ENCODE peak calls at places on chromosome 1, in seven cellular contexts. One of them, this sample, is unnamed. For H3K4me1, the result is how much of the 10 kb centered on the place peaks cover.

GRCh38 chr1:7827134-7827955 is 25.5 kb downstream of the UTS2 start:
- DNase-seq in MM.1S: no peak
- DNase-seq in ascending aorta: no peak
- DNase-seq in heart left ventricle: peak
- DNase-seq in fibroblast of lung: peak
- DNase-seq in A549: no peak
- DNase-seq in esophagus muscularis mucosa: no peak
- DNase-seq in this sample: no peak

GRCh38 chr1:152225678-152226077 is 1.7 kb upstream of the HRNR start:
- DNase-seq in MM.1S: no peak
- DNase-seq in ascending aorta: no peak
- DNase-seq in heart left ventricle: no peak
- DNase-seq in fibroblast of lung: no peak
- DNase-seq in A549: no peak
- DNase-seq in esophagus muscularis mucosa: no peak
- DNase-seq in this sample: no peak

GRCh38 chr1:40240390-40240789 is 7.3 kb upstream of the TMCO2 start:
- DNase-seq in MM.1S: no peak
- DNase-seq in ascending aorta: no peak
- DNase-seq in heart left ventricle: no peak
- DNase-seq in fibroblast of lung: no peak
- DNase-seq in A549: no peak
- DNase-seq in esophagus muscularis mucosa: no peak
- DNase-seq in this sample: no peak

GRCh38 chr1:12397426-12398134 is 167.8 kb downstream of the VPS13D start:
- DNase-seq in MM.1S: no peak
- DNase-seq in ascending aorta: no peak
- DNase-seq in heart left ventricle: no peak
- DNase-seq in fibroblast of lung: no peak
- DNase-seq in A549: no peak
- DNase-seq in esophagus muscularis mucosa: no peak
- DNase-seq in this sample: no peak

GRCh38 chr1:147620543-147620942 is 49.8 kb downstream of the ACP6 start:
- DNase-seq in MM.1S: no peak
- DNase-seq in ascending aorta: no peak
- DNase-seq in heart left ventricle: no peak
- DNase-seq in fibroblast of lung: no peak
- DNase-seq in A549: no peak
- DNase-seq in esophagus muscularis mucosa: no peak
- DNase-seq in this sample: peak

GRCh38 chr1:230509281-230509977 is 83.3 kb upstream of the PGBD5 start:
- DNase-seq in MM.1S: peak
- DNase-seq in ascending aorta: no peak
- DNase-seq in heart left ventricle: no peak
- DNase-seq in fibroblast of lung: peak
- DNase-seq in A549: no peak
- DNase-seq in esophagus muscularis mucosa: peak
- DNase-seq in this sample: peak

GRCh38 chr1:118989006-118989736 is 1.0 kb upstream of the TBX15 start:
- DNase-seq in MM.1S: no peak
- DNase-seq in ascending aorta: no peak
- DNase-seq in heart left ventricle: no peak
- DNase-seq in fibroblast of lung: no peak
- DNase-seq in A549: no peak
- DNase-seq in esophagus muscularis mucosa: no peak
- DNase-seq in this sample: no peak

GRCh38 chr1:26094076-26094669 is 17.5 kb upstream of the PDIK1L start:
- DNase-seq in MM.1S: no peak
- DNase-seq in ascending aorta: no peak
- DNase-seq in heart left ventricle: peak
- DNase-seq in fibroblast of lung: no peak
- DNase-seq in A549: no peak
- DNase-seq in esophagus muscularis mucosa: no peak
- DNase-seq in this sample: peak

GRCh38 chr1:64909021-64909420 is 57.3 kb downstream of the JAK1 start:
- DNase-seq in MM.1S: no peak
- DNase-seq in ascending aorta: no peak
- DNase-seq in heart left ventricle: no peak
- DNase-seq in fibroblast of lung: no peak
- DNase-seq in A549: no peak
- DNase-seq in esophagus muscularis mucosa: no peak
- DNase-seq in this sample: no peak

DNA sequence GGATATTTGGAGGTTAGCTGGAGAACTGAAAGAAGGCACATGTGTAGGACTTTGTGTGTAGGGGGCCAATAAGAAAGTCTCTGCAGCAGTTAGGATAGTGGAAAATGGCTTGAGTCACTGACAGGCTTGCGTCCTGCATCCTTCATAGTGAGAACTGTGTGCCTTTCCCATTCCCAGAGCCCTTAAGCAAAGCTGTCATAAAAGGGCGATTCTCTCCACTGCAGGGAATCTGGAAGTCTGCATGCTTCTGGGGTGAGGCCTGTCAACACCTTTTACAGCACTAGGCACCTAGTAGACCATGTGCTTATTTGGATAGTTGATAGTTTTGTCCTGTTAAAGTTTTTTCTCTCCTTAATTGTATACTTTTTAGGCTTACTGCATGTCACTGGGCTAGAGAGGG is 39.4 kb upstream of the MACF1 start:
- DNase-seq in MM.1S: no peak
- DNase-seq in ascending aorta: no peak
- DNase-seq in heart left ventricle: no peak
- DNase-seq in fibroblast of lung: no peak
- DNase-seq in A549: no peak
- DNase-seq in esophagus muscularis mucosa: no peak
- DNase-seq in this sample: no peak
- H3K27ac ChIP-seq in MM.1S: no peak
- H3K27ac ChIP-seq in ascending aorta: no peak
- H3K27ac ChIP-seq in heart left ventricle: no peak
- H3K27ac ChIP-seq in fibroblast of lung: no peak
- H3K27ac ChIP-seq in A549: peak
- H3K27ac ChIP-seq in esophagus muscularis mucosa: peak
- H3K27ac ChIP-seq in this sample: no peak

GRCh38 chr1:211830055-211830329 is 571 bp downstream of the LPGAT1 start:
- DNase-seq in MM.1S: peak
- DNase-seq in ascending aorta: no peak
- DNase-seq in heart left ventricle: no peak
- DNase-seq in fibroblast of lung: no peak
- DNase-seq in A549: no peak
- DNase-seq in esophagus muscularis mucosa: no peak
- DNase-seq in this sample: no peak

GRCh38 chr1:211830330-211831142 is at the start of gene LPGAT1:
- DNase-seq in MM.1S: peak
- DNase-seq in ascending aorta: no peak
- DNase-seq in heart left ventricle: peak
- DNase-seq in fibroblast of lung: peak
- DNase-seq in A549: peak
- DNase-seq in esophagus muscularis mucosa: no peak
- DNase-seq in this sample: peak

GRCh38 chr1:211828584-211829342 is 1.8 kb downstream of the LPGAT1 start:
- DNase-seq in MM.1S: no peak
- DNase-seq in ascending aorta: no peak
- DNase-seq in heart left ventricle: no peak
- DNase-seq in fibroblast of lung: peak
- DNase-seq in A549: no peak
- DNase-seq in esophagus muscularis mucosa: no peak
- DNase-seq in this sample: no peak

GRCh38 chr1:211831558-211832323 is 1.2 kb upstream of the LPGAT1 start:
- DNase-seq in MM.1S: peak
- DNase-seq in ascending aorta: no peak
- DNase-seq in heart left ventricle: no peak
- DNase-seq in fibroblast of lung: no peak
- DNase-seq in A549: no peak
- DNase-seq in esophagus muscularis mucosa: no peak
- DNase-seq in this sample: no peak

DNA sequence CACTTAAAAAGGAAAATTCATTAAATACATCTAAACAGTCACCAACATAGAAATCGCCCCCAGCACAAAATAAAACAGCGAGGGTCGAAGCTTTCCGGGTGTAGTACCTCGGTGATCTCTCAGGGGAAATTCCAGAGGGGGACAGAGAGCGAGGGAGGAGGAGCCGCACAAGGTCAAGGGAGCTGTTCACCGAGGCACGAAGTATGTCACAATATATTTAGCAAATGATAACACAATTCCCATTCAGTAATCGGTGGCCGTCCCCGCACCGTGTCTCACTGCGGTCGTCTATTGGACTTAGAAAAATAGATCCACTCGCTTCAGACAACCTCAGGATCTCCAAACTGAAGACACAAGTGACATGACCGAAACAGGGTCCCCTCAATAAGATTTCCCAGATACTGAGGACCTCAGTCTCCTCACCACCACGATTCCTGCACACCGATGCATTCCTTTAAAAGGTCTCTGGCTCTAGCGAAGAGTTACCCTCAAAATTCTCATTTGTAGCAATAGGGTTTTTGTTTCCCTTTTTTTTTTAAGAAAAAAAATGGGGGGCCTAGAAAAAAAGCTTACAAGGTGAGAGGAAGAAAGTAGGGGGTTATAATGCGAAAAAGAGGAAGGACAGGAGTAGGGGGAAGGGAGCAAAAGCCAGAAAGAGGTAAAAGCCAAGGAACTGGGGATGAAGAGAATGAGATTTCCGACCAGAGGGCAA is 1.1 kb downstream of the LPGAT1 start:
- DNase-seq in MM.1S: no peak
- DNase-seq in ascending aorta: no peak
- DNase-seq in heart left ventricle: peak
- DNase-seq in fibroblast of lung: peak
- DNase-seq in A549: peak
- DNase-seq in esophagus muscularis mucosa: no peak
- DNase-seq in this sample: peak
- H3K4me1 ChIP-seq in MM.1S: under half
- H3K4me1 ChIP-seq in ascending aorta: under half
- H3K4me1 ChIP-seq in heart left ventricle: under half
- H3K4me1 ChIP-seq in fibroblast of lung: under half
- H3K4me1 ChIP-seq in A549: under half
- H3K4me1 ChIP-seq in esophagus muscularis mucosa: under half
- H3K4me1 ChIP-seq in this sample: under half

GRCh38 chr1:228792601-228793000 is 57.3 kb downstream of the RHOU start:
- DNase-seq in MM.1S: no peak
- DNase-seq in ascending aorta: no peak
- DNase-seq in heart left ventricle: no peak
- DNase-seq in fibroblast of lung: no peak
- DNase-seq in A549: no peak
- DNase-seq in esophagus muscularis mucosa: no peak
- DNase-seq in this sample: no peak

GRCh38 chr1:228794810-228795209 is 59.5 kb downstream of the RHOU start:
- DNase-seq in MM.1S: no peak
- DNase-seq in ascending aorta: no peak
- DNase-seq in heart left ventricle: no peak
- DNase-seq in fibroblast of lung: no peak
- DNase-seq in A549: no peak
- DNase-seq in esophagus muscularis mucosa: no peak
- DNase-seq in this sample: no peak

GRCh38 chr1:228793032-228793431 is 57.8 kb downstream of the RHOU start:
- DNase-seq in MM.1S: no peak
- DNase-seq in ascending aorta: no peak
- DNase-seq in heart left ventricle: no peak
- DNase-seq in fibroblast of lung: no peak
- DNase-seq in A549: no peak
- DNase-seq in esophagus muscularis mucosa: no peak
- DNase-seq in this sample: no peak

GRCh38 chr1:228795578-228795977 is 60.3 kb downstream of the RHOU start:
- DNase-seq in MM.1S: no peak
- DNase-seq in ascending aorta: no peak
- DNase-seq in heart left ventricle: no peak
- DNase-seq in fibroblast of lung: no peak
- DNase-seq in A549: no peak
- DNase-seq in esophagus muscularis mucosa: no peak
- DNase-seq in this sample: no peak

DNA sequence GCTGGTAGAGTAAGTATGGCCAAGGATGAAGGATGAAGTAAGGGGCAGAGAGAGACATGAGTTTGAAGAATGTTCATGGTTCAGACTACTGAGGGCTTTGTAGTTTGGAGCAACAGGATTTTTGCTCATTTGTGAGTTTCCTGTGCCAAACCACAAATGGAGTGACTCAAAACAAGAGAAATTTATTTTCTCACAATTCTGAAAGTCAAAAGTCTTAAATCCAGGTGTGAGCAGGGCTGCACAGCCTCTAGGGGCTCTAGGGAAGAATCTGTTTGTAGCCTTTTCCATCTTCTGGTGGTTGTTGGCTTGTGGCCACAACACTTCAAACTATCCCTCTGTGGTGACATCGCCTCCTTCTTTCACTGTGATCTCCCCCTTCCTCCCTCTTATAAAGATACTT is 58.9 kb downstream of the RHOU start:
- DNase-seq in MM.1S: peak
- DNase-seq in ascending aorta: no peak
- DNase-seq in heart left ventricle: no peak
- DNase-seq in fibroblast of lung: no peak
- DNase-seq in A549: no peak
- DNase-seq in esophagus muscularis mucosa: no peak
- DNase-seq in this sample: no peak
- H3K4me3 ChIP-seq in MM.1S: no peak
- H3K4me3 ChIP-seq in ascending aorta: no peak
- H3K4me3 ChIP-seq in heart left ventricle: no peak
- H3K4me3 ChIP-seq in fibroblast of lung: no peak
- H3K4me3 ChIP-seq in A549: no peak
- H3K4me3 ChIP-seq in esophagus muscularis mucosa: no peak
- H3K4me3 ChIP-seq in this sample: no peak

DNA sequence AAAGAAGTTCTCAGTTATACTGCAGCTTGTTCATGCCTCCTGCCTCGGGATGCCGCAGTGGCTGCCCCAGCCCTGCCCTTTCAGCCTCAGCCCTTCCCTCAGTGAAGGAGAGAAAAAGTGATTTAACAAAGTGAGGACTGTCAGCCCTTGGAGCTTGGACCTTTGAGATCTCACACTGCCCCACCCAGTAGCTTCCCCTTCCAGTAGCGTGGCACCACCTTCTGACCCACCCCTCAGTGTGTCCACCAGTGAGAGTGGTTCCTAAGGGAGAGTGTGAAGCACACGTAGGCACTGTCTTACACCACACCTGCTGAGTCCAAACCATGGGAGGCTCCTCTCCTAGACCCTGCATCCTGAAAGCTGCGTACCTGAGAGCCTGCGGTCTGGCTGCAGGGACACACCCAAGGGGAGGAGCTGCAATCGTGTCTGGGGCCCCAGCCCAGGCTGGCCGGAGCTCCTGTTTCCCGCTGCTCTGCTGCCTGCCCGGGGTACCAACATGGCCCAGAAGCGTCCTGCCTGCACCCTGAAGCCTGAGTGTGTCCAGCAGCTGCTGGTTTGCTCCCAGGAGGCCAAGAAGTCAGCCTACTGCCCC is at the start of gene CDA:
- DNase-seq in MM.1S: peak
- DNase-seq in ascending aorta: no peak
- DNase-seq in heart left ventricle: no peak
- DNase-seq in fibroblast of lung: no peak
- DNase-seq in A549: peak
- DNase-seq in esophagus muscularis mucosa: no peak
- DNase-seq in this sample: peak
- H3K27ac ChIP-seq in MM.1S: no peak
- H3K27ac ChIP-seq in ascending aorta: peak
- H3K27ac ChIP-seq in heart left ventricle: peak
- H3K27ac ChIP-seq in fibroblast of lung: no peak
- H3K27ac ChIP-seq in A549: peak
- H3K27ac ChIP-seq in esophagus muscularis mucosa: peak
- H3K27ac ChIP-seq in this sample: peak

This sample was measured in right cardiac atrium.